ENCODE peak calls at places on chromosomes 7 and 10, in four cellular contexts. M is neuronal stem cell; L is lower lobe of right lung; B is naive thymus-derived CD4-positive, alpha-beta T cell. P is an unnamed sample.
A peak's percentile ranks its signal among the peaks of the same experiment; 100 is the strongest.

GRCh38 chr10:124949543-124949942 is 7.6 kb downstream of the ZRANB1 start:
- DNase-seq in M (no peak), L (no peak), B (no peak), P (no peak)

GRCh38 chr7:50791363-50791762 is 8.7 kb upstream of the GRB10 start:
- DNase-seq in M (no peak), L (no peak), B (no peak), P (no peak)

GRCh38 chr7:110347091-110347490 is 743.8 kb upstream of the LRRN3 start:
- DNase-seq in M (no peak), L (no peak), B (no peak), P (no peak)

GRCh38 chr10:100999742-101000601 is at the start of gene LZTS2:
- DNase-seq in M (no peak), L (no peak), B (no peak), P (no peak)

GRCh38 chr7:34342403-34342802 is 315.6 kb upstream of the NPSR1 start:
- DNase-seq in M (no peak), L (no peak), B (no peak), P (no peak)

GRCh38 chr7:47746468-47746867 is 164.6 kb upstream of the TNS3 start:
- DNase-seq in M (no peak), L (no peak), B (no peak), P (no peak)

GRCh38 chr10:61477469-61477868 is 24.3 kb upstream of the TMEM26 start:
- DNase-seq in M (no peak), L (no peak), B (no peak), P (no peak)

GRCh38 chr10:77351386-77351785 is 286.2 kb downstream of the KCNMA1 start:
- DNase-seq in M (no peak), L (no peak), B (no peak), P (no peak)

GRCh38 chr7:116592445-116592844 is 67.6 kb downstream of the CAV1 start:
- DNase-seq in M (no peak), L (peak; percentile 46), B (no peak), P (no peak)

GRCh38 chr7:102450242-102450641 is 14.4 kb downstream of the ALKBH4 start:
- DNase-seq in M (no peak), L (no peak), B (peak; percentile 57), P (peak; percentile 25)

GRCh38 chr10:97648557-97649404 is 8.3 kb downstream of the PI4K2A start:
- DNase-seq in M (no peak), L (no peak), B (no peak), P (peak; percentile 16)

GRCh38 chr10:21757601-21757901 is 223.5 kb downstream of the MLLT10 start:
- DNase-seq in M (no peak), L (no peak), B (no peak), P (no peak)

GRCh38 chr7:155922507-155922841 is 110.2 kb upstream of the SHH start:
- DNase-seq in M (no peak), L (no peak), B (no peak), P (no peak)

GRCh38 chr7:30074422-30075030 is 46.3 kb downstream of the PLEKHA8 start:
- DNase-seq in M (no peak), L (no peak), B (no peak), P (no peak)

GRCh38 chr7:102111063-102111757 is 175.5 kb upstream of the SH2B2 start:
- DNase-seq in M (peak; percentile 52), L (no peak), B (no peak), P (no peak)

GRCh38 chr10:70466951-70467350 is 11.6 kb upstream of the PALD1 start:
- DNase-seq in M (no peak), L (no peak), B (no peak), P (no peak)

GRCh38 chr7:125059861-125060456 is 130.3 kb upstream of the POT1 start:
- DNase-seq in M (no peak), L (no peak), B (no peak), P (no peak)

GRCh38 chr7:7491044-7491443 is 44.6 kb downstream of the COL28A1 start:
- DNase-seq in M (no peak), L (no peak), B (no peak), P (no peak)

GRCh38 chr7:12456506-12456905 is 52.8 kb upstream of the VWDE start:
- DNase-seq in M (no peak), L (no peak), B (no peak), P (no peak)

GRCh38 chr10:122368502-122369254 is 5.8 kb upstream of the PLEKHA1 start:
- DNase-seq in M (no peak), L (no peak), B (no peak), P (no peak)

GRCh38 chr10:71312840-71313789 is 5.9 kb upstream of the SLC29A3 start:
- DNase-seq in M (no peak), L (peak; percentile 25), B (no peak), P (no peak)

GRCh38 chr10:6108631-6109443 is 20.0 kb downstream of the RBM17 start:
- DNase-seq in M (no peak), L (no peak), B (peak; percentile 64), P (peak; percentile 22)

GRCh38 chr10:70779088-70779487 is 6.1 kb downstream of the TBATA start:
- DNase-seq in M (no peak), L (no peak), B (no peak), P (no peak)

GRCh38 chr7:99267530-99268360 is 4.9 kb upstream of the MYH16 start:
- DNase-seq in M (no peak), L (no peak), B (no peak), P (no peak)

GRCh38 chr7:27073066-27073465 is 22.7 kb downstream of the HOXA1 start:
- DNase-seq in M (no peak), L (no peak), B (no peak), P (no peak)

GRCh38 chr7:131008840-131009651 is 275.0 kb upstream of the KLF14 start:
- DNase-seq in M (no peak), L (no peak), B (no peak), P (no peak)

GRCh38 chr10:79229830-79230562 is 117.3 kb upstream of the PPIF start:
- DNase-seq in M (peak; percentile 55), L (no peak), B (no peak), P (no peak)

GRCh38 chr7:140079121-140079536 is 16.4 kb upstream of the PARP12 start:
- DNase-seq in M (peak; percentile 32), L (no peak), B (no peak), P (no peak)

GRCh38 chr10:43817368-43817767 is 168.7 kb upstream of the ZNF32 start:
- DNase-seq in M (no peak), L (no peak), B (no peak), P (no peak)

GRCh38 chr7:82605247-82605864 is 161.8 kb upstream of the CACNA2D1 start:
- DNase-seq in M (peak; percentile 41), L (no peak), B (no peak), P (no peak)

GRCh38 chr7:84175461-84175860 is 19.1 kb downstream of the SEMA3A start:
- DNase-seq in M (no peak), L (no peak), B (no peak), P (no peak)

GRCh38 chr7:29139796-29140195 is 6.5 kb downstream of the CPVL start:
- DNase-seq in M (no peak), L (no peak), B (no peak), P (no peak)

GRCh38 chr7:132312531-132313070 is 263.7 kb downstream of the PLXNA4 start:
- DNase-seq in M (no peak), L (no peak), B (no peak), P (no peak)

GRCh38 chr7:73891178-73891885 is 30.4 kb downstream of the TMEM270 start:
- DNase-seq in M (no peak), L (no peak), B (no peak), P (no peak)
- H3K27ac ChIP-seq in M (no peak overlapping the region), L (no peak overlapping the region), B (no peak overlapping the region), P (no peak overlapping the region)

GRCh38 chr10:29604291-29604825 is 30.4 kb downstream of the SVIL start:
- DNase-seq in M (no peak), L (no peak), B (no peak), P (no peak)
- H3K4me1 ChIP-seq in M (peaks cover 7% of the 10 kb centered on the region), L (no peaks in the 10 kb centered on the region), B (no peaks in the 10 kb centered on the region), P (no peaks in the 10 kb centered on the region)

GRCh38 chr7:16419859-16420258 is 1.5 kb downstream of the CRPPA start:
- DNase-seq in M (no peak), L (no peak), B (no peak), P (no peak)

GRCh38 chr7:16419126-16419525 is 2.2 kb downstream of the CRPPA start:
- DNase-seq in M (no peak), L (no peak), B (no peak), P (no peak)

GRCh38 chr7:16421333-16422099 is at the start of gene CRPPA:
- DNase-seq in M (no peak), L (peak; percentile 55), B (peak; percentile 51), P (no peak)

GRCh38 chr7:16420649-16421332 is 547 bp downstream of the CRPPA start:
- DNase-seq in M (peak; percentile 75), L (peak; percentile 90), B (peak; percentile 89), P (peak; percentile 93)

DNA sequence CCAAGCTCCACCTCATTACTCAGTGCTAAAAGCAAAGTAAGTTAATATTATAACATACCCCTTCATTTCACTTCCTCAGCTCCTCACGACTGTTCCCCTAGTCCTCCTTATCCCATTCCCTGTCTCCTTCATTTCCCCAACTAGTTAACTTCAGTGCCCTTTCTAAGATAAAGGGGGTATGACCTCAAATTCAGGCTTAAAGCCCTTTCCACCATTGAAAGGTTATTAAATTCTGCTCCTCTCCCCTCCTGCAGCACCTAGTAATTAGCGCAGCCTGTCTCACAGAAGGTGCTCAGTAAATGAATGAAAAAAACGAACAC is 1.0 kb downstream of the CRPPA start:
- DNase-seq in M (no peak), L (no peak), B (no peak), P (no peak)
- H3K4me3 ChIP-seq in M (no peak overlapping the region), L (peak overlapping the region; percentile 71), B (peak overlapping the region; percentile 93), P (peak overlapping the region; percentile 74)

GRCh38 chr10:3803295-3803883 is 18.4 kb upstream of the KLF6 start:
- DNase-seq in M (no peak), L (no peak), B (no peak), P (no peak)
- H3K27ac ChIP-seq in M (no peak overlapping the region), L (peak overlapping the region; percentile 89), B (peak overlapping the region; percentile 82), P (peak overlapping the region; percentile 98)

DNA sequence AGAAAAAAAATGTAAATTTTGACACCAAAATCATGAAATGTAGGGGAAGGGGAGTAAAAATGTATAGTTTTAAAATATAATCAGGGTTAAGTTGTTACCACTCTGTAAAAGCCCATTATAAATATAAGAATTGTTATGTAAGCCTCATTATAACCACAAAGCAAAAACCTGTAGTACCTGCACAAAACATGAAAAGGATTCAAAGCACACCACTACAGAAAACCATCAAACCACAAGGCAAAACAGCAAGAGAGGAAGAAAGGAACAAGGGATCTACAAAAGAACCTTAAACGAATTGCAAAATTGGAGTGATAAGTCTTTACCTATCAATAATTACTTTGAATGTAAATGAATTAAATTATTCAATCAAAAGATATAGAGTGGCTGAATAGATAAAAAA is 41.0 kb upstream of the CDK6 start:
- DNase-seq in M (no peak), L (no peak), B (peak; percentile 21), P (no peak)
- H3K4me1 ChIP-seq in M (no peaks in the 10 kb centered on the region), L (no peaks in the 10 kb centered on the region), B (peaks cover 9% of the 10 kb centered on the region), P (peaks cover 14% of the 10 kb centered on the region)

GRCh38 chr7:112995091-112995824 is 91.4 kb downstream of the GPR85 start:
- DNase-seq in M (no peak), L (no peak), B (no peak), P (no peak)
- H3K4me3 ChIP-seq in M (no peak overlapping the region), L (no peak overlapping the region), B (no peak overlapping the region), P (no peak overlapping the region)

DNA sequence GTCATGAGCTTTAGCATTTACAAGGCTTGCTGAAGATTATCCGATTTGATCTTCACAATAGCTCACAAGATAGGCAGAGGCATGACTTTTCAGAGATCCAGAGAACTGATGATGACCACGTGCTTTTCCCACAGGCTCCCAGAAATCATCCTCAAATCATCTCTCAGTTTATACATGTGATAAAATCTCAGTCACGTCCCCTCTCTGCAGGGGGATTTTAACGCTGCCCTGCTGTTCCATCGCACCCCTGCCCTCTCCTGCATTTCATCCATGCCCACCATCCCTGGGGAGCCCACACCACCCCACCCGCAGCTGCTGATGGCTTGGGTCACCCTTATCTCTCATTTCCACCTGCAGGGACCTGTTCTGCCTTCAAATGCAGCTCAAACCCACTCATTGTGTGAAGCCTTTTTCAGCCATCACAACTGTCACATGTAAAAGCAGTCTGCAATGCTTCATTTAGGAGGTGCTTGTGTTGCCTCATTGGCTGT is 141.8 kb downstream of the DIP2C start:
- DNase-seq in M (no peak), L (no peak), B (no peak), P (no peak)
- H3K27ac ChIP-seq in M (no peak overlapping the region), L (no peak overlapping the region), B (no peak overlapping the region), P (no peak overlapping the region)